ENCODE peak calls at places on chromosomes 11 and 22, in nine cellular contexts. B is GM23338, M is epithelial cell of esophagus, D is kidney epithelial cell, V is heart right ventricle, I is HFF-Myc, C is endothelial cell, P is SK-N-SH, A is fibroblast of mammary gland. L is an unnamed sample.

GRCh38 chr11:59206635-59207034 is 6.1 kb downstream of the MPEG1 start:
- DNase-seq in C (peak; percentile 59), D (no peak), B (peak; percentile 73), A (no peak), P (peak; percentile 34), M (peak; percentile 62), V (peak; percentile 34), I (no peak), L (peak; percentile 54)

GRCh38 chr22:17781319-17782031 is 7.2 kb upstream of the BID start:
- DNase-seq in M (peak; percentile 93), P (peak; percentile 57), B (no peak), I (no peak), C (no peak), V (no peak), A (peak; percentile 80), D (peak; percentile 90), L (peak; percentile 96)

GRCh38 chr11:128708660-128709059 is 14.8 kb downstream of the FLI1 start:
- DNase-seq in D (no peak), V (no peak), A (no peak), I (no peak), P (no peak), C (no peak), B (no peak), M (no peak), L (no peak)

GRCh38 chr22:33315954-33316353 is 257.8 kb upstream of the SYN3 start:
- DNase-seq in D (no peak), C (no peak), I (no peak), M (no peak), V (no peak), B (no peak), P (no peak), A (no peak), L (no peak)

GRCh38 chr11:65485820-65486219 is 13.0 kb upstream of the MALAT1 start:
- DNase-seq in P (no peak), V (no peak), D (no peak), A (no peak), I (no peak), M (peak; percentile 71), B (peak; percentile 13), C (no peak), L (no peak)

GRCh38 chr11:62013266-62014157 is 46.1 kb upstream of the FTH1 start:
- DNase-seq in M (peak; percentile 78), I (no peak), B (no peak), A (no peak), C (no peak), D (no peak), V (no peak), P (no peak), L (peak; percentile 81)

GRCh38 chr11:2306971-2307732 is 5.3 kb downstream of the TSPAN32 start:
- DNase-seq in C (no peak), I (peak; percentile 35), V (no peak), A (peak; percentile 69), D (no peak), M (no peak), P (peak; percentile 33), B (no peak), L (no peak)

GRCh38 chr11:131305005-131305404 is 65.4 kb upstream of the NTM start:
- DNase-seq in P (no peak), I (no peak), C (no peak), V (no peak), A (no peak), B (no peak), M (no peak), D (no peak), L (no peak)

GRCh38 chr11:114219559-114220349 is 76.4 kb upstream of the NNMT start:
- DNase-seq in C (no peak), I (no peak), A (peak; percentile 98), D (peak; percentile 53), P (no peak), M (no peak), V (no peak), B (no peak), L (peak; percentile 95)

GRCh38 chr11:65855927-65856363 is 2.0 kb downstream of the CFL1 start:
- DNase-seq in C (peak; percentile 1), I (no peak), D (no peak), B (no peak), P (no peak), M (no peak), A (no peak), V (no peak), L (no peak)

DNA sequence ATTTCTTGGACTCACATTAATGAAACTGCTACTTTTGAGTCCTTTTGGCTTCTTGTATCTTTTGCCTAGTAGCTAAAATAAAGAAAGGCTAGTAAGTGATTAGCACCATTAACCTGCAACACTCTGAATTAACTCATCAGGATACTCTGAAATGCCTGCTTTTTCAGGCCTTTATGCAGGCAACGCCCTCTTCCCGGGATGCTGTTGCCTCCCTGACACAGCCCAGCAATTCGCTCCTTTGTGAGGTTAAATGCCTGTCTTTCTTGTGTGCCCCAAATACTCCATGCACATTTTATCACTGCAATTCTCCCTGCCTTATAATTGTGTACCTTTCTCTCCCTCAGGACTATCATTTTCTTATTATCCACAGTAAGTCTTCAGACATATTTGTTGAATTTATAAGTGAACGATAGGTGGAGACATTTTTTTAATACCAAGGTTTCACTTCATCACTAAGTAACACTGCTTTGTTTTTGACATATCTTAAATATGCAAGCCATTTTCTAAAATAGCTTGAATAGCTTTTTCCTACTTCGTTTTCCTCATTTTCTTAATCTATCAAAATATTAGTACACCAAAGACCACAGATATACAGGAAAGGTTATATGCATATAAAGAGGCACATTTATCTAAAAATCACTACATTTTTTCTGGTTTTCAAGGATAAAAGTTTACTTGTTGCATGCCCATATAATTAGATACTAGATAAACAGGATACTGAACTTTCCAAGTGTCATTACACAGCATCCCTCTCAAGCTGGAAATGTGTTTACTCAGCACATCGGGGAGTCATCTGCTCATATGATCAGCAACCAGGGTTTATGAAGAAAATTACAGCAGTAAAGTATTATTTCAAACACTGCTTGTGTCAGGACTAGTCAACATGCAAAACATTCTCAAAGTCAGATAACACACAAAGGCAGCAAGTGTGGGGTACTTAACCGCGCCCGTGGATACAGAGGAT is 48.5 kb upstream of the DDI1 start:
- DNase-seq in D (no peak), V (no peak), C (no peak), I (no peak), P (no peak), A (peak; percentile 33), B (peak; percentile 56), M (peak; percentile 5), L (no peak)
- TF ChIP-seq CTCF in D (no peak), V (no peak), C (no peak), I (no peak), P (no peak), A (peak; percentile 1), B (no peak), M (no peak), L (no peak)

DNA sequence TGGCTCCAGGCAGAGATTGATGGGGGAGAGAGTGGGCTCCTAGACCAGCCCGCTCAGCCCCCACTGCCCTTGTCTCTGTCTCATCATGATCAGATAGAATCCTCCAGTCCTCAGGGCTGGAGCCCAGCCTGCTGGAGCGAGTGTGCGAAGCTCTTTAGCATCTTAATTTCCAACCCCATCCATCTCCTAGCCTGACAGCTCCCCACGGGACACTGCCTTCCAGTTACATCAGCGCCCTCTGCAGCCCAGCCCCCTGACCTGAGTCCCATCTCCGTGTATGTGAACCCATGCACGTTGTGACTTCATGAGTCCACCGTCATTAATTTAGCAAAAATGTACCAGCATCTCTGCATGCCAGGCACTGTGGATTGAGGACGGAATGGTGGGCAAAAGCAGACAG is 2.1 kb downstream of the P2RX3 start:
- DNase-seq in D (no peak), B (peak; percentile 64), M (peak; percentile 38), C (peak; percentile 50), P (peak; percentile 59), A (peak; percentile 42), V (no peak), I (no peak), L (peak; percentile 39)
- TF ChIP-seq CTCF in D (peak; percentile 33), B (peak; percentile 58), M (no peak), C (no peak), P (peak; percentile 25), A (peak; percentile 5), V (peak; percentile 14), I (peak; percentile 15), L (peak; percentile 3)

DNA sequence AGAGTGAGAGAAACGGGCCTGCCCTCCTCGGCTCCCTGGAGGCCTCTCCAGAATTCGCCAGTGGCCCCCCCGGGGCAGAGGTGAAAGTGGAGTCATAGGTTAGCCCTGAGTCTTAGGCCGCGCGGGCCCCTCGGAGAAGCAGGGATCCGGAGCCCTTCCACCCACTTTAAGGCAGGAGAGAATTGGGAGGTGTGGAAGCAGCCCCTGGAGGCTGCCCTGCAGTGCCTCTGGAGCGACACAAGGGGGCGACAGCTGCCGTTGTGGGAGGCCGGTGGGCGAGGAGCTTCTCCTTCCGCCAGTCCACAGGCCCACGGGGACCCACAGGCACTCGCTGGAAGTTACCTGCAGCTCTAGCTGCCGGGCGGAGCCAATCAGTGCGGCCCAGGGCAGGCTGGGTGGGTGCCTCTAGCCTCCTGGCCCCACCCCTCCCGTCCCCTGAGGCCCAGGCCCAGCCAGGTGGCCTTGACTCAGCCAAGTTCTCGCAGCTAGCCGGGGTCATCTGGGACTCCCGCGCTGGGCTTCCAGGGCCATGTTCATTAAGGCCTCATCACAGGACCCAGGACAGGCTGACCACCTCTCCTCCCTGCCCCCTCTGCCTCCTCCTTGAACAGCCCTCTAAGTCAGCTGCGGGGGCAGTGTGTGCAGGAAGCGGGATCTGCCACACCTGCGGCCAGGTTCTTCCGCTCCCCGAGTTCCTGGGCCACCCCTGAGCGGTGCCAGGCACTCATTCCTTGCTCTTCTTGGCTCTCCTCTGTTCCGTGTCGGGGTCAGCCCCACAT is 5.0 kb downstream of the DGKZ start:
- DNase-seq in P (peak; percentile 85), A (peak; percentile 42), C (peak; percentile 80), D (no peak), M (peak; percentile 59), I (no peak), B (peak; percentile 85), V (no peak), L (peak; percentile 60)
- TF ChIP-seq CTCF in P (peak; percentile 82), A (peak; percentile 79), C (peak; percentile 91), D (peak; percentile 96), M (peak; percentile 74), I (peak; percentile 73), B (peak; percentile 87), V (peak; percentile 97), L (peak; percentile 96)

GRCh38 chr11:4891996-4892640 is 10.4 kb downstream of the OR51T1 start:
- DNase-seq in C (no peak), V (no peak), I (peak; percentile 33), P (no peak), M (peak; percentile 58), B (peak; percentile 16), A (peak; percentile 92), D (peak; percentile 60), L (peak; percentile 91)
- TF ChIP-seq CTCF in C (peak; percentile 35), V (no peak), I (no peak), P (peak; percentile 38), M (no peak), B (no peak), A (peak; percentile 14), D (peak; percentile 7), L (peak; percentile 44)

GRCh38 chr22:50699754-50700386 is 27.2 kb downstream of the SHANK3 start:
- DNase-seq in A (no peak), C (no peak), M (no peak), V (no peak), I (no peak), P (no peak), D (no peak), B (peak; percentile 80), L (no peak)
- TF ChIP-seq CTCF in A (no peak), C (no peak), M (peak; percentile 44), V (no peak), I (peak; percentile 26), P (peak; percentile 21), D (peak; percentile 54), B (peak; percentile 64), L (no peak)

GRCh38 chr11:126025822-126026221 is 36.8 kb downstream of the CDON start:
- DNase-seq in D (no peak), C (no peak), B (no peak), I (no peak), P (no peak), M (no peak), V (no peak), A (no peak), L (no peak)
- TF ChIP-seq CTCF in D (no peak), C (no peak), B (no peak), I (no peak), P (no peak), M (no peak), V (no peak), A (no peak), L (no peak)

L was measured in cardiac fibroblast.